ENCODE peak calls at places on chromosomes 13 and 19, in six cellular contexts. U is uterus; O is effector memory CD4-positive, alpha-beta T cell; Q is mammary epithelial cell; C is cardiac muscle cell; V is stimulated activated CD8-positive, alpha-beta memory T cell treated with anti-CD3 and anti-CD28 coated beads, Interleukin-7, amount 100 ng/mL, for 48 hours. J is an unnamed sample.

GRCh38 chr19:52658595-52658994 is 20.4 kb upstream of the ZNF83 start:
- DNase-seq in U (no peak), O (no peak), Q (no peak), C (no peak), V (no peak), J (no peak)

GRCh38 chr13:43227721-43228120 is 204.3 kb downstream of the DNAJC15 start:
- DNase-seq in U (no peak), O (no peak), Q (no peak), C (peak), V (no peak), J (no peak)

GRCh38 chr19:49687566-49688316 is 1.7 kb upstream of the ADM5 start:
- DNase-seq in U (no peak), O (no peak), Q (no peak), C (no peak), V (no peak), J (no peak)

GRCh38 chr19:35657904-35658700 is 8.2 kb upstream of the UPK1A start:
- DNase-seq in U (no peak), O (no peak), Q (no peak), C (no peak), V (no peak), J (no peak)

GRCh38 chr13:78660130-78660857 is 1.3 kb upstream of the OBI1 start:
- DNase-seq in U (no peak), O (no peak), Q (no peak), C (peak), V (no peak), J (no peak)

GRCh38 chr19:13037161-13037560 is 41.9 kb downstream of the NFIX start:
- DNase-seq in U (no peak), O (no peak), Q (peak), C (peak), V (no peak), J (no peak)

GRCh38 chr19:33868076-33868735 is 71.5 kb downstream of the KCTD15 start:
- DNase-seq in U (no peak), O (no peak), Q (no peak), C (peak), V (no peak), J (no peak)

GRCh38 chr19:2135474-2136402 is 15.6 kb downstream of the AP3D1 start:
- DNase-seq in U (no peak), O (no peak), Q (no peak), C (no peak), V (no peak), J (no peak)

GRCh38 chr13:51781246-51782022 is 22.5 kb downstream of the DHRS12 start:
- DNase-seq in U (no peak), O (no peak), Q (peak), C (peak), V (no peak), J (no peak)

GRCh38 chr19:51136891-51137551 is 5.1 kb upstream of the SIGLEC7 start:
- DNase-seq in U (no peak), O (no peak), Q (no peak), C (peak), V (no peak), J (no peak)

GRCh38 chr13:80038371-80038770 is 302.6 kb downstream of the SPRY2 start:
- DNase-seq in U (no peak), O (no peak), Q (no peak), C (no peak), V (no peak), J (no peak)

GRCh38 chr13:86810385-86810784 is 860.8 kb upstream of the SLITRK5 start:
- DNase-seq in U (no peak), O (no peak), Q (no peak), C (no peak), V (no peak), J (no peak)

GRCh38 chr13:31048521-31048920 is 113.2 kb downstream of the HSPH1 start:
- DNase-seq in U (no peak), O (no peak), Q (no peak), C (no peak), V (no peak), J (no peak)

GRCh38 chr13:43441464-43441863 is 345.3 kb downstream of the ENOX1 start:
- DNase-seq in U (no peak), O (no peak), Q (no peak), C (no peak), V (no peak), J (no peak)

GRCh38 chr19:41696402-41697197 is 8.5 kb upstream of the CEACAM7 start:
- DNase-seq in U (no peak), O (no peak), Q (no peak), C (peak), V (no peak), J (no peak)

GRCh38 chr13:93951153-93951552 is 528.3 kb downstream of the DCT start:
- DNase-seq in U (no peak), O (no peak), Q (no peak), C (peak), V (no peak), J (no peak)

GRCh38 chr19:7267792-7268736 is 26.1 kb downstream of the INSR start:
- DNase-seq in U (no peak), O (no peak), Q (no peak), C (no peak), V (no peak), J (no peak)

GRCh38 chr19:33202546-33203507 is 8.7 kb downstream of the LRP3 start:
- DNase-seq in U (no peak), O (no peak), Q (no peak), C (no peak), V (no peak), J (no peak)

GRCh38 chr13:45068036-45069001 is 52.0 kb upstream of the GTF2F2 start:
- DNase-seq in U (no peak), O (no peak), Q (no peak), C (no peak), V (no peak), J (no peak)

GRCh38 chr13:74325106-74325505 is 190.9 kb upstream of the KLF12 start:
- DNase-seq in U (peak), O (no peak), Q (peak), C (peak), V (no peak), J (no peak)

GRCh38 chr13:89977203-89977602 is 1370.3 kb upstream of the MIR17HG start:
- DNase-seq in U (no peak), O (no peak), Q (no peak), C (no peak), V (no peak), J (no peak)

GRCh38 chr19:28049875-28050274 is 1163.1 kb downstream of the UQCRFS1 start:
- DNase-seq in U (no peak), O (no peak), Q (no peak), C (no peak), V (no peak), J (no peak)

GRCh38 chr13:112836940-112837339 is 132.1 kb upstream of the MCF2L start:
- DNase-seq in U (no peak), O (no peak), Q (no peak), C (no peak), V (no peak), J (no peak)

GRCh38 chr19:13133241-13133870 is 15.3 kb downstream of the NACC1 start:
- DNase-seq in U (no peak), O (no peak), Q (no peak), C (no peak), V (no peak), J (no peak)

GRCh38 chr19:3171894-3172679 is 6.5 kb upstream of the S1PR4 start:
- DNase-seq in U (no peak), O (no peak), Q (peak), C (no peak), V (no peak), J (no peak)

GRCh38 chr13:113970810-113971470 is 2.9 kb downstream of the C13orf46 start:
- DNase-seq in U (peak), O (no peak), Q (peak), C (peak), V (no peak), J (no peak)

GRCh38 chr13:19681517-19681916 is 48.1 kb downstream of the MPHOSPH8 start:
- DNase-seq in U (no peak), O (no peak), Q (no peak), C (no peak), V (no peak), J (no peak)

GRCh38 chr19:35354898-35355297 is 3.4 kb upstream of the FFAR3 start:
- DNase-seq in U (no peak), O (no peak), Q (no peak), C (no peak), V (no peak), J (no peak)

GRCh38 chr13:54357284-54357933 is 1328.8 kb downstream of the OLFM4 start:
- DNase-seq in U (no peak), O (no peak), Q (no peak), C (no peak), V (no peak), J (no peak)

GRCh38 chr13:24985102-24985501 is 110.8 kb upstream of the PABPC3 start:
- DNase-seq in U (no peak), O (no peak), Q (no peak), C (no peak), V (no peak), J (no peak)

GRCh38 chr13:32409561-32410440 is 18.1 kb downstream of the N4BP2L1 start:
- DNase-seq in U (peak), O (no peak), Q (no peak), C (peak), V (no peak), J (no peak)